ENCODE peak calls at places on chromosomes 7 and 10, in four cellular contexts. U, Z, T and N are unnamed samples. For H3K4me1 and H3K9me3, the result is how much of the 10 kb centered on the place peaks cover.

GRCh38 chr7:1380211-1380815 is 79.0 kb downstream of the MICALL2 start:
- DNase-seq in U (no peak), Z (no peak), T (no peak), N (no peak)

GRCh38 chr10:115830260-115830970 is 442.6 kb downstream of the GFRA1 start:
- DNase-seq in U (no peak), Z (no peak), T (no peak), N (no peak)

GRCh38 chr7:5507026-5507425 is 83.4 kb upstream of the TNRC18 start:
- DNase-seq in U (no peak), Z (no peak), T (no peak), N (no peak)

GRCh38 chr7:24138366-24138765 is 145.6 kb upstream of the NPY start:
- DNase-seq in U (no peak), Z (no peak), T (no peak), N (no peak)

GRCh38 chr10:98320476-98321202 is 52.6 kb upstream of the LOXL4 start:
- DNase-seq in U (no peak), Z (no peak), T (no peak), N (no peak)

GRCh38 chr10:43071881-43072650 is 4.8 kb upstream of the RET start:
- DNase-seq in U (no peak), Z (no peak), T (no peak), N (peak)

GRCh38 chr7:50659329-50659965 is 94.2 kb upstream of the DDC start:
- DNase-seq in U (no peak), Z (peak), T (no peak), N (no peak)

GRCh38 chr7:139046143-139046542 is 10.3 kb upstream of the ZC3HAV1L start:
- DNase-seq in U (no peak), Z (no peak), T (no peak), N (no peak)

GRCh38 chr7:16071246-16071857 is 350.0 kb downstream of the CRPPA start:
- DNase-seq in U (peak), Z (no peak), T (peak), N (no peak)

GRCh38 chr10:114893248-114893647 is 44.7 kb upstream of the TRUB1 start:
- DNase-seq in U (no peak), Z (no peak), T (no peak), N (no peak)

GRCh38 chr10:74991435-74991834 is 120.0 kb upstream of the SAMD8 start:
- DNase-seq in U (peak), Z (no peak), T (no peak), N (no peak)

GRCh38 chr7:39453743-39454355 is 112.4 kb upstream of the YAE1 start:
- DNase-seq in U (peak), Z (no peak), T (peak), N (no peak)

GRCh38 chr10:9294132-9294663 is 1239.7 kb downstream of the GATA3 start:
- DNase-seq in U (no peak), Z (no peak), T (no peak), N (no peak)

GRCh38 chr10:13809447-13809846 is 222.7 kb downstream of the PRPF18 start:
- DNase-seq in U (no peak), Z (no peak), T (no peak), N (no peak)

GRCh38 chr10:45673074-45673628 is 579 bp upstream of the ZFAND4 start:
- DNase-seq in U (no peak), Z (no peak), T (no peak), N (no peak)

GRCh38 chr7:28165971-28166955 is 14.3 kb downstream of the JAZF1 start:
- DNase-seq in U (no peak), Z (no peak), T (no peak), N (no peak)

GRCh38 chr7:80324032-80324431 is 187.8 kb downstream of the GNAT3 start:
- DNase-seq in U (no peak), Z (no peak), T (no peak), N (no peak)

GRCh38 chr10:23106508-23106907 is 11.1 kb downstream of the MSRB2 start:
- DNase-seq in U (no peak), Z (no peak), T (no peak), N (no peak)

GRCh38 chr10:102159831-102160230 is 7.6 kb downstream of the NOLC1 start:
- DNase-seq in U (no peak), Z (no peak), T (no peak), N (no peak)

GRCh38 chr10:62037166-62037831 is 135.8 kb downstream of the ARID5B start:
- DNase-seq in U (no peak), Z (no peak), T (no peak), N (no peak)

GRCh38 chr7:98294798-98295382 is 13.4 kb downstream of the BRI3 start:
- DNase-seq in U (peak), Z (no peak), T (no peak), N (peak)

GRCh38 chr10:71939304-71939703 is 24.9 kb upstream of the CHST3 start:
- DNase-seq in U (no peak), Z (no peak), T (no peak), N (no peak)

GRCh38 chr10:73917566-73918305 is 6.8 kb downstream of the PLAU start:
- DNase-seq in U (no peak), Z (no peak), T (no peak), N (no peak)

GRCh38 chr7:77538908-77539212 is 1.8 kb downstream of the PTPN12 start:
- DNase-seq in U (no peak), Z (no peak), T (no peak), N (no peak)

GRCh38 chr7:30844916-30845315 is 66.7 kb upstream of the AQP1 start:
- DNase-seq in U (no peak), Z (no peak), T (no peak), N (no peak)

GRCh38 chr7:85489498-85489897 is 302.6 kb upstream of the SEMA3D start:
- DNase-seq in U (no peak), Z (no peak), T (no peak), N (no peak)

GRCh38 chr10:78181381-78182055 is 147.9 kb downstream of the RPS24 start:
- DNase-seq in U (no peak), Z (no peak), T (no peak), N (no peak)

GRCh38 chr7:46515844-46516590 is 594.9 kb upstream of the IGFBP3 start:
- DNase-seq in U (no peak), Z (no peak), T (no peak), N (no peak)

GRCh38 chr10:133196936-133197758 is 32.9 kb upstream of the UTF1 start:
- DNase-seq in U (no peak), Z (no peak), T (no peak), N (peak)

GRCh38 chr10:111023060-111023459 is 53.8 kb upstream of the ADRA2A start:
- DNase-seq in U (no peak), Z (no peak), T (no peak), N (no peak)

GRCh38 chr7:81501220-81501619 is 268.6 kb downstream of the HGF start:
- DNase-seq in U (peak), Z (no peak), T (no peak), N (no peak)

GRCh38 chr7:116780521-116780920 is 81.9 kb upstream of the CAPZA2 start:
- DNase-seq in U (no peak), Z (no peak), T (no peak), N (no peak)

GRCh38 chr10:70493660-70494234 is 15.2 kb downstream of the PALD1 start:
- DNase-seq in U (peak), Z (no peak), T (no peak), N (no peak)

GRCh38 chr10:115572740-115573455 is 479.7 kb downstream of the ATRNL1 start:
- DNase-seq in U (no peak), Z (no peak), T (no peak), N (no peak)

GRCh38 chr10:123380491-123381085 is 226.4 kb downstream of the BUB3 start:
- DNase-seq in U (no peak), Z (no peak), T (peak), N (no peak)

GRCh38 chr7:112420236-112420945 is 29.9 kb upstream of the IFRD1 start:
- DNase-seq in U (peak), Z (no peak), T (no peak), N (no peak)

GRCh38 chr10:110576220-110576619 is 8.7 kb downstream of the SMC3 start:
- DNase-seq in U (no peak), Z (no peak), T (no peak), N (no peak)

GRCh38 chr10:124587811-124588211 is 126.2 kb downstream of the LHPP start:
- DNase-seq in U (no peak), Z (no peak), T (no peak), N (no peak)

GRCh38 chr10:70122742-70123141 is 9.9 kb downstream of the AIFM2 start:
- DNase-seq in U (no peak), Z (no peak), T (no peak), N (no peak)

DNA sequence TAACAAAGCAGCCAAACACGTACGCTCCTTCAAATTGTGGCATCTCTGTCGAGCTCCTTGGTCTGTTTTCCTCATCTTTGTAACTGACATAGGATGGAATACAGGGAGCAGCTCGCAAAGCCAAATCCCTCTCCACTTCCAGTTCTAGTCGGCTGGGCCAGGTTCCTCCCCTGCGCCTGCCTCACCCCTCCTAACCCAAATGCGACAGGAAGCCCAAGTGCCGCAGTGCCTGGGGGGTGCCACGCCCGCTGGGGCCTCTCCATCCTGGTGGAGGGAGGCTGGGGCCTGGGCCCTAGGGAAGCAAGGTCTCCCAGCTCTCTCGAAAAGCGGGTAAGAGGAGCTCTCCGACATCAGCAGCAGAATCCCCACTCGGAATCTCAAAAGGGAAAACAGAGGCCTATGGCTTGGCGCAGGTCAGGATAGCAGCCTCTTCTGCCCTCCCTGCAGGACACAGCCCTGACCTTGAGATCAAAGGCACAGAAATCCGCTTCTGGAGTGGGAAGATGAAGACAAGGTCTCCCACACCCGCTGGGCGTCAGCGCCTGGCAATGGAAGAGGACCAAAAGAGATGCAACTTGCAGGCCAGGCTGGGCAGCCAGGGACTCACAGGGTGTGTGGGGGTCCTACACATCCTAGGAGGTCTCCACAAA is 165.8 kb downstream of the NRF1 start:
- DNase-seq in U (no peak), Z (no peak), T (no peak), N (no peak)
- H3K4me3 ChIP-seq in U (no peak), Z (no peak), T (no peak), N (no peak)

GRCh38 chr7:92631830-92632487 is 41.8 kb upstream of the FAM133B start:
- DNase-seq in U (no peak), Z (no peak), T (no peak), N (no peak)
- H3K4me1 ChIP-seq in U (under half), Z (under half), T (under half), N (under half)

DNA sequence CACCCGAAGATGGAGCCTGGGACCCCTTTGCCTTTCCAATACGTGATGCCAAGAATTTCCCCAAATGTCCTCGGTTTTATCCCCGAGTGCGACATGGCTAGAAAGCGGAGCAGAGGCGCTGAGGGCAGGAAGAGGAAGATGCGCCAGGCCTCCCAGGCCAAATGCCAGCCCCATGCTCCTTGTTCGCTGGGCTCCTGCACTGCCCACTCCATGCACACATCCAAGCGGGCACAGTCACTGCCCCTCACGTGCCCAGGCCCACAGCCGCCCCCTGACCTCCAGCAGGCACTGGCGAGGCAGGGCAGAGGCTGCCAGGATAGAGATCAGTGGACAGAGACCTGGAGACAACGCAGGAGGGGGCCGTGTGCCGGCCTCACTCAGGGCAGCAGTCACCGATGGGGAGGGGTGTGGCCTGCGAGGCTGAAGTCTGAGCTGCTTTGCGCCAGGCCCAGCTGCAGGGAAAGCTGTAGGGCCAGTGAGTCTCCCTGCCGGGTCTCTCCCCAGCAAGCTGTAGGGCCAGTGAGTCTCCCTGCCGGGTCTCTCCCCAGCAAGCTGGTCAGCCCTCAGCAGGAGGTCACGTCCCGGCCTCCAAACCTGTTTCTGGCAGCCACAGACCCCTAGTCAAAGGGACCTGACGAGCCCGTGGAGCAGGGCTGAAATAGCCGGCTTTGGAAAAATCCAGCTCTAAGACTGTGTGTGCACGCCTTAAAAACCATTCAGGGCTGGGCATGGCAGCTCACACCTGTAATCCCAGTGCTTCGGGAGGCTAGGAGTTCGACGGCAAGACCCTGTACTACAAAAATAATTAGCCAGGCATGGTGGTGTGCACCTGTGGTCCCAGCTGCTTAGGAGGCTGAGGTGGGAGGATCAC is 100.6 kb upstream of the DIP2C start:
- DNase-seq in U (no peak), Z (peak), T (no peak), N (peak)
- H3K9me3 ChIP-seq in U (under half), Z (under half), T (under half), N (under half)

GRCh38 chr10:119118231-119118630 is 14.3 kb downstream of the DENND10 start:
- DNase-seq in U (no peak), Z (no peak), T (no peak), N (no peak)

GRCh38 chr10:119116326-119116951 is 12.5 kb downstream of the DENND10 start:
- DNase-seq in U (no peak), Z (no peak), T (no peak), N (no peak)

GRCh38 chr10:119115921-119116320 is 12.0 kb downstream of the DENND10 start:
- DNase-seq in U (no peak), Z (no peak), T (no peak), N (no peak)

GRCh38 chr10:119111968-119112515 is 8.1 kb downstream of the DENND10 start:
- DNase-seq in U (no peak), Z (no peak), T (no peak), N (no peak)

DNA sequence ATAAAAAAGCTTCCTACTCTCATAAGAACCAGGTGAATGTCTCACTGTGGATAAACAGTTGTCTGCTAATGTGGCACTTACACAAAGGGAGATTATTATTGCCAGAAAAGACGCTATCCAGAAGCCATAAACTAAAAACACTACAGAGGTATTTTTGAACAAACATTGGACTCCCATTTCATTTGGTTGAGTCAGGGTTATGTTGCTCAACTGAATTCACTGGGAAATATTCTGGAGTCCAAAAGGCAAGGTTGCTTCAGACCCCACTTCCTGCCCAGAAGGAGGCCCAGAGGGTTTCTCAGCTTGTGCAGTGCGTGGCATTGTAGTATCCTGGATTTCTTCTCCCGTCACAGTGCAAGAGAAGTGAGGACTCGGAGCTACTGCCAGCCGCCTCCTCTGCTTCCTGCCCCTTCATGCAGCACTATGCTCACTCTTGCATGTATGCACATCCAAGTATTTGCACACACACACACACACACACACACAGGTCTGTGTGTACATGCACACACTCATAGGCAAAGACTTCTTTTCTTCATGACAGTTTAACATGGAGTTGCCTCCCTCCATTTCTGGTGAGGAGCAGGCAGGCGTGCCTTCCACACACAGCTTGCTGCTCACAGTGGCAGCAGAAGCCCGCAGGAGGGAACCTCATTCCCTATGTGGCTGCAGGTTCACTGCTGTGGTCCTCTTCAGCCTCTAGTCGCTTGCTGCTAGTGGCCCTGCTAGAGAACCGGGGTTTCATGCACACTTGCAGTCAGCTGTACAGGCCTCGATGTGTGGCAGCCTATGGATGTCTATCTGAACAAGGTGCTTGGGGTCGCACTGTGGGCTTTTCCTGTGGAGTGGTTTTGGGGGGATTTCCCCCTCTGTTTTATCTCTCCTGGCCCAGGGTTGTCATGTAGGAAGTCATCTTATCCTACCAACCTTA is 10.2 kb downstream of the DENND10 start:
- DNase-seq in U (no peak), Z (no peak), T (no peak), N (no peak)
- H3K4me3 ChIP-seq in U (no peak), Z (no peak), T (no peak), N (no peak)